ENCODE peak calls at places on chromosomes 5 and 9, in six cellular contexts. E is transverse colon, W is ovary, C is sigmoid colon, A is HepG2, Y is GM12878. G is an unnamed sample.
A peak's percentile ranks its signal among the peaks of the same experiment; 100 is the strongest.

GRCh38 chr5:62506659-62507460 is 71.8 kb upstream of the LRRC70 start:
- DNase-seq in E (no peak), W (no peak), C (no peak), A (no peak), Y (no peak), G (no peak)

GRCh38 chr5:41876678-41877077 is 6.5 kb upstream of the OXCT1 start:
- DNase-seq in E (no peak), W (no peak), C (no peak), A (no peak), Y (no peak), G (no peak)

GRCh38 chr5:149749481-149750365 is 19.6 kb downstream of the PPARGC1B start:
- DNase-seq in E (no peak), W (no peak), C (no peak), A (peak; percentile 41), Y (no peak), G (no peak)

GRCh38 chr5:137510671-137511070 is 11.5 kb upstream of the SPOCK1 start:
- DNase-seq in E (no peak), W (no peak), C (no peak), A (no peak), Y (no peak), G (no peak)

GRCh38 chr5:5588386-5588785 is 165.9 kb downstream of the ICE1 start:
- DNase-seq in E (no peak), W (no peak), C (no peak), A (no peak), Y (no peak), G (no peak)

GRCh38 chr9:124037790-124038189 is 26.2 kb downstream of the LHX2 start:
- DNase-seq in E (no peak), W (no peak), C (peak; percentile 27), A (no peak), Y (no peak), G (no peak)

GRCh38 chr9:96457266-96457665 is 7.3 kb downstream of the HABP4 start:
- DNase-seq in E (no peak), W (no peak), C (no peak), A (no peak), Y (no peak), G (no peak)

GRCh38 chr9:95497772-95498171 is 19.0 kb downstream of the PTCH1 start:
- DNase-seq in E (no peak), W (no peak), C (no peak), A (no peak), Y (no peak), G (no peak)

GRCh38 chr9:94821098-94821930 is 94.8 kb downstream of the AOPEP start:
- DNase-seq in E (no peak), W (no peak), C (no peak), A (no peak), Y (peak; percentile 59), G (no peak)

GRCh38 chr9:114681594-114682332 is at the start of gene TEX48:
- DNase-seq in E (peak; percentile 83), W (no peak), C (peak; percentile 71), A (peak; percentile 80), Y (peak; percentile 19), G (no peak)

GRCh38 chr5:174323878-174324281 is 278.4 kb downstream of the NSG2 start:
- DNase-seq in E (no peak), W (no peak), C (no peak), A (peak; percentile 19), Y (no peak), G (no peak)

GRCh38 chr9:71783120-71783523 is 14.8 kb upstream of the CEMIP2 start:
- DNase-seq in E (peak; percentile 69), W (no peak), C (no peak), A (peak; percentile 45), Y (no peak), G (no peak)

GRCh38 chr5:72242796-72243475 is 77.1 kb downstream of the MRPS27 start:
- DNase-seq in E (no peak), W (no peak), C (no peak), A (no peak), Y (no peak), G (no peak)

GRCh38 chr5:75023368-75024159 is 28.8 kb downstream of the GCNT4 start:
- DNase-seq in E (peak; percentile 15), W (no peak), C (no peak), A (no peak), Y (no peak), G (no peak)

GRCh38 chr9:90140131-90140818 is 502.3 kb downstream of the DIRAS2 start:
- DNase-seq in E (no peak), W (no peak), C (no peak), A (no peak), Y (no peak), G (no peak)

GRCh38 chr5:158154226-158155005 is 295.5 kb upstream of the CLINT1 start:
- DNase-seq in E (no peak), W (no peak), C (peak; percentile 80), A (no peak), Y (no peak), G (no peak)

GRCh38 chr5:63053019-63053638 is 474.5 kb downstream of the LRRC70 start:
- DNase-seq in E (no peak), W (peak; percentile 74), C (no peak), A (no peak), Y (no peak), G (no peak)

GRCh38 chr9:132946624-132947295 is 2.3 kb upstream of the TSC1 start:
- DNase-seq in E (no peak), W (no peak), C (no peak), A (peak; percentile 40), Y (no peak), G (no peak)

GRCh38 chr5:60514152-60514551 is 185.8 kb downstream of the DEPDC1B start:
- DNase-seq in E (no peak), W (no peak), C (no peak), A (no peak), Y (no peak), G (no peak)

GRCh38 chr9:133374612-133375115 is 1.2 kb downstream of the SURF4 start:
- DNase-seq in E (no peak), W (no peak), C (no peak), A (no peak), Y (no peak), G (no peak)

GRCh38 chr9:5557606-5558587 is 47.6 kb downstream of the PDCD1LG2 start:
- DNase-seq in E (peak; percentile 11), W (peak; percentile 44), C (no peak), A (no peak), Y (no peak), G (no peak)

GRCh38 chr5:176803943-176804498 is 6.3 kb upstream of the UNC5A start:
- DNase-seq in E (no peak), W (no peak), C (no peak), A (no peak), Y (no peak), G (no peak)

GRCh38 chr9:72703574-72703973 is 182.2 kb downstream of the TMC1 start:
- DNase-seq in E (no peak), W (no peak), C (no peak), A (no peak), Y (peak; percentile 4), G (no peak)

GRCh38 chr9:88691811-88692210 is 156.8 kb downstream of the NXNL2 start:
- DNase-seq in E (no peak), W (no peak), C (no peak), A (no peak), Y (no peak), G (no peak)

GRCh38 chr9:27888661-27889295 is 315.5 kb upstream of the C9orf72 start:
- DNase-seq in E (peak; percentile 33), W (no peak), C (no peak), A (peak; percentile 9), Y (peak; percentile 4), G (no peak)

GRCh38 chr9:21674894-21675293 is 127.5 kb upstream of the MTAP start:
- DNase-seq in E (no peak), W (no peak), C (no peak), A (no peak), Y (no peak), G (no peak)

GRCh38 chr9:88524911-88525310 is 10.1 kb upstream of the NXNL2 start:
- DNase-seq in E (no peak), W (no peak), C (no peak), A (no peak), Y (no peak), G (no peak)

GRCh38 chr5:75324791-75325190 is 12.2 kb upstream of the HMGCR start:
- DNase-seq in E (no peak), W (no peak), C (no peak), A (no peak), Y (no peak), G (no peak)

GRCh38 chr9:20884985-20885593 is 146.4 kb downstream of the HACD4 start:
- DNase-seq in E (peak; percentile 61), W (peak; percentile 60), C (peak; percentile 69), A (peak; percentile 44), Y (peak; percentile 15), G (peak; percentile 65)

DNA sequence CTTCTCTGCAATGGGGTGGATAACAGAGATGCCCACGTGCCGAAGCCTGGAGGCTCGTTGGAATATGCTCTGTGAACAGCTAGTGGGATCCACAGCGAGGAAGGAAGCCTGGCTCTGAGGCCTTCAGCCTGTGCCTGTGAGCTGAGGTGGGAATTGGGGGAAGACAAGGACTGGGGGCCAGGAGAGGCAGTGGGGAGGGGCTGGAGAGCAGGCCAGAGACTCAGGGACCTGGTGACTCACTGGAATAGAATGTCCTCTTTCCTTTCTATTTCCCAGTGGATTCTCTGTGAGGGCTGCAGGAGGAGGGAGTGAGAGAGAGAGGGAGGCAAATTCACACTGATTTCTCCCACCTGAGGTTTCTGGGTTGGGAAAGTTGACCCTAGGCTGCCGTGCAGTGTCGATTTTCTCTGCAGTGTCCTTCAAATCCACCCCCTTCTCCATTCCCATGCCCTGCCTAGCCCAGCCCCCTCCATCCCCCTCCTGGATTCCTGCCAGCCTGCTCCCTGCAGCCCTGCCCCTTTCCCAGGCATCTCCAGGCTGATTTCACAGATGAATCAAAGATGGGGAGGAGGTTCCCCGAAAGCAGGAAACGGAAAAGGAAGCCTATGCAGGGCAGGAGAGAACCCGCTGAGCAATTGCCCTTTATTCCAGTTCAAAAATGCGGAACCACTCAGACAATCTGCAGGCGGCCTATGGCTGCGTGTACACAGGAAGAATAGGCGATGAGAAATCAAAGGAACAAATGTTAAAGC is 1.4 kb upstream of the SPAAR start:
- DNase-seq in E (peak; percentile 70), W (peak; percentile 88), C (peak; percentile 94), A (peak; percentile 62), Y (no peak), G (peak; percentile 75)
- TF ChIP-seq EP300 in E (peak; percentile 55), W (peak; percentile 43), C (peak; percentile 47), A (no peak), Y (no peak), G (peak; percentile 85)

GRCh38 chr5:102295534-102296228 is 403 bp downstream of the SLCO4C1 start:
- DNase-seq in E (peak; percentile 13), W (no peak), C (no peak), A (no peak), Y (no peak), G (no peak)
- H3K27ac ChIP-seq in E (no peak overlapping the region), W (no peak overlapping the region), C (no peak overlapping the region), A (peak overlapping the region; percentile 61), Y (no peak overlapping the region), G (no peak overlapping the region)

DNA sequence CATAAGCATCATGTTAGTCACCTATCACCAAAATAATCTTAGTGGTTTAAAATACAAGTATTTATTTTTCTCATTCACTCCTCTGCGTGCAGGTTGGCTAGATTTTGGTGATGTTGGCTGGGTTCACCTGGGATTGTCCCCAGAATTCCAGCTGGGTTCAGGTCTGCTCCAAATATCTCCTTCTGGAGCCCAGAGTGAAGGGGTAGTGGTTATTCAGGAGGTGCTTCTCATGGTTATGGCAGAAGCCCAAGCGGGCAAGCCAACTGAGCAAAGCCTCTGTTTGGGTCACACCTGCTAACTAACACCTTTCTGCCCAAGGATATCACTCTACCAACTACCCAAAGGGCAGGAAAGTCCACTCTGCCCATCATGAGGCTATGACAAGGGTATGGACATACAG is 4.7 kb upstream of the SLC25A46 start:
- DNase-seq in E (no peak), W (no peak), C (no peak), A (no peak), Y (no peak), G (no peak)
- TF ChIP-seq POLR2A in E (no peak), W (no peak), C (no peak), A (no peak), Y (no peak), G (no peak)

GRCh38 chr5:118906932-118907331 is 81.4 kb downstream of the DTWD2 start:
- DNase-seq in E (no peak), W (no peak), C (no peak), A (no peak), Y (no peak), G (no peak)
- TF ChIP-seq EP300 in E (no peak), W (no peak), C (no peak), A (no peak), Y (no peak), G (no peak)